ENCODE peak calls at places on chromosomes 5 and 9, in seven cellular contexts. W, G, T, J, M, A and K are unnamed samples.

GRCh38 chr5:141508808-141509611 is 20.1 kb downstream of the PCDHGC5 start:
- DNase-seq in A (no peak), T (peak), G (peak), M (peak), W (peak), J (no peak), K (no peak)

GRCh38 chr5:177225798-177226197 is 77.7 kb downstream of the RAB24 start:
- DNase-seq in W (no peak), G (no peak), T (no peak), M (no peak), A (no peak), J (no peak), K (no peak)

GRCh38 chr5:13470256-13470655 is 474.2 kb downstream of the DNAH5 start:
- DNase-seq in J (no peak), W (no peak), A (no peak), G (no peak), T (no peak), M (no peak), K (no peak)

GRCh38 chr5:157582731-157583580 is 7.4 kb upstream of the ADAM19 start:
- DNase-seq in W (no peak), J (no peak), G (no peak), T (no peak), A (no peak), M (no peak), K (no peak)

GRCh38 chr5:1799110-1799601 is 481 bp downstream of the MRPL36 start:
- DNase-seq in W (no peak), M (peak), J (no peak), A (no peak), G (peak), T (no peak), K (no peak)

GRCh38 chr5:133544346-133544745 is 68.0 kb downstream of the FSTL4 start:
- DNase-seq in G (no peak), W (no peak), A (no peak), T (no peak), M (no peak), J (no peak), K (no peak)

GRCh38 chr9:87498816-87499454 is 1.3 kb downstream of the DAPK1 start:
- DNase-seq in A (no peak), T (no peak), W (no peak), M (no peak), J (no peak), G (no peak), K (no peak)

GRCh38 chr9:117763314-117763713 is 59.1 kb downstream of the TLR4 start:
- DNase-seq in A (no peak), T (peak), M (peak), W (no peak), G (no peak), J (no peak), K (no peak)

GRCh38 chr5:113043491-113043931 is 66.9 kb downstream of the DCP2 start:
- DNase-seq in W (no peak), M (no peak), J (no peak), T (no peak), A (no peak), G (no peak), K (no peak)

GRCh38 chr5:100043475-100043874 is 491.7 kb upstream of the FAM174A start:
- DNase-seq in G (no peak), W (no peak), T (no peak), J (no peak), M (no peak), A (no peak), K (no peak)

GRCh38 chr9:91483189-91483691 is 59.6 kb upstream of the NFIL3 start:
- DNase-seq in G (peak), J (no peak), A (no peak), M (peak), W (no peak), T (no peak), K (no peak)

GRCh38 chr9:121763131-121763530 is 111.7 kb downstream of the DAB2IP start:
- DNase-seq in M (no peak), A (no peak), G (no peak), W (no peak), T (no peak), J (no peak), K (no peak)

GRCh38 chr5:133882107-133882695 is 86.2 kb downstream of the C5orf15 start:
- DNase-seq in J (no peak), M (no peak), W (no peak), T (no peak), A (no peak), G (no peak), K (no peak)

GRCh38 chr5:36228505-36228904 is 13.2 kb downstream of the NADK2 start:
- DNase-seq in A (no peak), G (no peak), W (no peak), J (no peak), T (no peak), M (no peak), K (no peak)

GRCh38 chr9:98108540-98109031 is 10.4 kb downstream of the TRIM14 start:
- DNase-seq in A (peak), M (no peak), W (no peak), T (no peak), G (no peak), J (no peak), K (no peak)